ENCODE peak calls at places on chromosomes 3 and 15, in seven cellular contexts. C, H, K, A, L, E and R are unnamed samples.
A peak's percentile ranks its signal among the peaks of the same experiment; 100 is the strongest.

GRCh38 chr15:38169982-38170381 is 82.7 kb upstream of the SPRED1 start:
- DNase-seq in H (no peak), E (no peak), K (peak; percentile 16), A (no peak), C (no peak), L (no peak), R (no peak)

GRCh38 chr3:153513236-153513635 is 351.2 kb downstream of the RAP2B start:
- DNase-seq in C (no peak), A (no peak), L (no peak), K (no peak), H (peak; percentile 20), E (no peak), R (no peak)

GRCh38 chr3:63753567-63753966 is 65.5 kb upstream of the C3orf49 start:
- DNase-seq in L (peak; percentile 4), A (no peak), E (no peak), K (peak; percentile 31), C (no peak), H (peak; percentile 24), R (no peak)

GRCh38 chr15:84600331-84600686 is 500 bp upstream of the ZSCAN2 start:
- DNase-seq in C (peak; percentile 81), K (peak; percentile 83), A (peak; percentile 92), L (peak; percentile 90), H (peak; percentile 86), E (peak; percentile 92), R (peak; percentile 88)

GRCh38 chr3:184315871-184316661 is 1.7 kb downstream of the EIF4G1 start:
- DNase-seq in H (no peak), K (peak; percentile 23), C (no peak), E (peak; percentile 28), A (peak; percentile 55), L (no peak), R (no peak)

GRCh38 chr3:57127849-57128566 is 37.1 kb downstream of the IL17RD start:
- DNase-seq in L (peak; percentile 21), K (no peak), H (no peak), A (no peak), E (no peak), C (no peak), R (no peak)

GRCh38 chr3:185916042-185916833 is 21.6 kb downstream of the TRA2B start:
- DNase-seq in K (no peak), E (no peak), L (no peak), H (no peak), C (no peak), A (no peak), R (no peak)

GRCh38 chr15:68646751-68647150 is 68.0 kb downstream of the CORO2B start:
- DNase-seq in E (no peak), K (no peak), L (no peak), C (no peak), H (no peak), A (no peak), R (no peak)

GRCh38 chr15:33506781-33507180 is 196.0 kb downstream of the RYR3 start:
- DNase-seq in A (no peak), H (no peak), L (no peak), K (peak; percentile 28), C (no peak), E (no peak), R (no peak)

GRCh38 chr15:85759391-85759790 is 35.3 kb downstream of the KLHL25 start:
- DNase-seq in C (peak; percentile 70), K (no peak), A (no peak), E (peak; percentile 82), L (no peak), H (no peak), R (no peak)

GRCh38 chr3:40602778-40603385 is 78.1 kb downstream of the ZNF621 start:
- DNase-seq in K (no peak), H (no peak), L (no peak), A (no peak), E (no peak), C (no peak), R (no peak)

GRCh38 chr15:25675396-25675795 is 187.7 kb downstream of the ATP10A start:
- DNase-seq in E (no peak), A (no peak), C (no peak), K (no peak), L (no peak), H (no peak), R (no peak)

GRCh38 chr3:36679384-36680200 is 84.8 kb downstream of the DCLK3 start:
- DNase-seq in C (no peak), K (peak; percentile 95), A (no peak), E (no peak), H (peak; percentile 84), L (peak; percentile 11), R (no peak)

GRCh38 chr3:67578416-67578815 is 76.0 kb downstream of the SUCLG2 start:
- DNase-seq in E (no peak), H (no peak), K (no peak), C (no peak), L (no peak), A (no peak), R (no peak)

GRCh38 chr3:11764931-11765363 is 81.7 kb downstream of the TAMM41 start:
- DNase-seq in K (peak; percentile 84), E (no peak), H (peak; percentile 97), C (no peak), L (peak; percentile 86), A (no peak), R (no peak)

GRCh38 chr15:58903232-58903631 is 30.2 kb downstream of the SLTM start:
- DNase-seq in A (no peak), L (no peak), K (peak; percentile 13), E (no peak), H (no peak), C (no peak), R (no peak)

GRCh38 chr3:24829011-24829581 is 334.4 kb upstream of the THRB start:
- DNase-seq in K (no peak), E (peak; percentile 45), L (no peak), H (no peak), A (peak; percentile 63), C (peak; percentile 55), R (peak; percentile 38)

GRCh38 chr15:94324835-94325767 is 93.7 kb downstream of the MCTP2 start:
- DNase-seq in A (peak; percentile 71), E (no peak), L (no peak), K (no peak), C (no peak), H (no peak), R (no peak)

GRCh38 chr3:8794247-8794646 is 24.8 kb upstream of the OXTR start:
- DNase-seq in K (no peak), C (no peak), A (no peak), E (no peak), L (no peak), H (no peak), R (no peak)

GRCh38 chr15:37876900-37877299 is 57.5 kb upstream of the TMCO5A start:
- DNase-seq in C (no peak), L (no peak), A (no peak), E (no peak), H (no peak), K (no peak), R (no peak)

GRCh38 chr3:44993471-44994205 is 17.6 kb downstream of the EXOSC7 start:
- DNase-seq in H (peak; percentile 85), E (no peak), L (peak; percentile 83), C (no peak), K (peak; percentile 79), A (no peak), R (no peak)
- H3K36me3 ChIP-seq in H (peaks cover 18% of the 10 kb centered on the region), E (peaks cover 56% of the 10 kb centered on the region), L (peaks cover 45% of the 10 kb centered on the region), C (no peaks in the 10 kb centered on the region), K (peaks cover 15% of the 10 kb centered on the region), A (no peaks in the 10 kb centered on the region), R (peaks cover 38% of the 10 kb centered on the region)

DNA sequence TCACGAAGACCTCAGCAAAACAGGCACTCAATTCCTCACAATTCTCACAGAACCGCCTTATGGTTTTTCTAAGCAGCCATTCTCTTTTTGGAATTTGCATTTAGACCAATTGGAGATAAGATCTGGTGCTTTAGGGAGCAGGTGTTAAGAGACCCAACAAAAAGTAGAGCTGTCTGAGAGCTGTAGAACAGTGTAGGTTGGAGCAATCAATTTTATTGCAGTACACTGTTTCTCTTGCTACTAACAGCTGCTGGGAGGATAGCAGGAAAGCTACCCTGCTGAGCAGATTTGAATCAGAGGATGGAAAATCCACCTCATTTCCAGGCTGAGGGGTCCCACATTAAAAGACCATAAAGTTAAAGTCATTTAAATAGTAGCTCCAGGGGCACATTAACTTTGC is 925.8 kb downstream of the EPHA3 start:
- DNase-seq in E (no peak), C (no peak), H (no peak), K (no peak), L (no peak), A (no peak), R (no peak)
- H3K4me3 ChIP-seq in E (no peak overlapping the region), C (no peak overlapping the region), H (no peak overlapping the region), K (no peak overlapping the region), L (no peak overlapping the region), A (no peak overlapping the region), R (no peak overlapping the region)

DNA sequence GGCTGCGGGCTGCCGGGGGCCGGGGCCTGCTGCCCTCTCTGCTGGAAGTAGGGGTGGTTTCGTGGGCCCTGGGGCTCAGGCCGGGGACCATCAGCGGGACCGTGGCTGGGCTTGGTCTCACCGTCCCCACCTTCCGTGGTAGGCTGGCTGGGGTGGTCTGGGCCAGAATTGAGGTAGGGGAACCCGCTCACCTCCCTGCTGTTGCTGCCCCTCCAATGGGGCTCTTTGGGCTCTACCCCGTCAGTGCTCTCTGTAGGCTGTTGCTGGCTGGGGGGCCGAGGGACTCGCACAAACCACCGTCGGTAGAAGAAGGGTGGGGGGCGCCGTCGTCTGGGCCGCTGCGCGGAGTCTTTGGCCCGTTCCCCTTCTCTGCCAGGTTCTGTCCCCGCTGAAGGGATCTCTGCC is 23.4 kb downstream of the RGMA start:
- DNase-seq in A (no peak), H (no peak), E (no peak), C (no peak), K (no peak), L (no peak), R (no peak)
- H3K36me3 ChIP-seq in A (no peaks in the 10 kb centered on the region), H (no peaks in the 10 kb centered on the region), E (no peaks in the 10 kb centered on the region), C (no peaks in the 10 kb centered on the region), K (no peaks in the 10 kb centered on the region), L (peaks cover 3% of the 10 kb centered on the region), R (peaks cover 7% of the 10 kb centered on the region)

GRCh38 chr3:16288664-16289063 is 23.7 kb downstream of the OXNAD1 start:
- DNase-seq in E (peak; percentile 50), K (no peak), L (no peak), C (no peak), A (no peak), H (no peak), R (peak; percentile 33)

GRCh38 chr3:16289144-16289889 is 24.3 kb downstream of the OXNAD1 start:
- DNase-seq in H (no peak), C (no peak), L (no peak), A (no peak), K (peak; percentile 40), E (no peak), R (no peak)

GRCh38 chr3:16286161-16286560 is 21.1 kb downstream of the OXNAD1 start:
- DNase-seq in H (peak; percentile 5), A (no peak), K (no peak), L (no peak), E (no peak), C (no peak), R (no peak)

GRCh38 chr3:16290007-16290826 is 25.2 kb downstream of the OXNAD1 start:
- DNase-seq in C (no peak), H (peak; percentile 28), L (peak; percentile 54), A (no peak), K (peak; percentile 67), E (peak; percentile 37), R (no peak)

GRCh38 chr3:16286672-16287604 is 21.9 kb downstream of the OXNAD1 start:
- DNase-seq in H (no peak), C (no peak), A (no peak), L (no peak), E (no peak), K (no peak), R (no peak)
- H3K4me3 ChIP-seq in H (no peak overlapping the region), C (no peak overlapping the region), A (no peak overlapping the region), L (no peak overlapping the region), E (no peak overlapping the region), K (no peak overlapping the region), R (no peak overlapping the region)